ENCODE peak calls at places on chromosomes 4 and X, in eight cellular contexts. One of them, this sample, is unnamed.

GRCh38 chr4:165379662-165380061 is 854 bp downstream of the CPE start:
- DNase-seq in NCI-H774: no peak
- DNase-seq in cardiac fibroblast: peak
- DNase-seq in M059J: no peak
- DNase-seq in posterior cingulate gyrus: no peak
- DNase-seq in renal cortical epithelial cell: no peak
- DNase-seq in lower lobe of right lung: no peak
- DNase-seq in amniotic stem cell: no peak
- DNase-seq in this sample: no peak

GRCh38 chr4:8403981-8404380 is 36.5 kb downstream of the ACOX3 start:
- DNase-seq in NCI-H774: no peak
- DNase-seq in posterior cingulate gyrus: no peak
- DNase-seq in amniotic stem cell: no peak
- DNase-seq in lower lobe of right lung: peak
- DNase-seq in renal cortical epithelial cell: no peak
- DNase-seq in cardiac fibroblast: no peak
- DNase-seq in M059J: no peak
- DNase-seq in this sample: no peak

GRCh38 chr4:112916868-112917267 is 132.6 kb upstream of the ANK2 start:
- DNase-seq in posterior cingulate gyrus: no peak
- DNase-seq in renal cortical epithelial cell: no peak
- DNase-seq in amniotic stem cell: no peak
- DNase-seq in cardiac fibroblast: peak
- DNase-seq in NCI-H774: no peak
- DNase-seq in M059J: peak
- DNase-seq in lower lobe of right lung: no peak
- DNase-seq in this sample: no peak

GRCh38 chr4:38855466-38855865 is 1.2 kb downstream of the TLR6 start:
- DNase-seq in renal cortical epithelial cell: no peak
- DNase-seq in NCI-H774: peak
- DNase-seq in lower lobe of right lung: no peak
- DNase-seq in cardiac fibroblast: no peak
- DNase-seq in amniotic stem cell: no peak
- DNase-seq in posterior cingulate gyrus: no peak
- DNase-seq in M059J: peak
- DNase-seq in this sample: no peak

GRCh38 chr4:5940470-5941203 is 47.8 kb upstream of the CRMP1 start:
- DNase-seq in NCI-H774: peak
- DNase-seq in renal cortical epithelial cell: peak
- DNase-seq in M059J: no peak
- DNase-seq in posterior cingulate gyrus: no peak
- DNase-seq in amniotic stem cell: no peak
- DNase-seq in cardiac fibroblast: peak
- DNase-seq in lower lobe of right lung: no peak
- DNase-seq in this sample: no peak

GRCh38 chr4:7298601-7299000 is 106.3 kb downstream of the SORCS2 start:
- DNase-seq in renal cortical epithelial cell: no peak
- DNase-seq in posterior cingulate gyrus: no peak
- DNase-seq in M059J: no peak
- DNase-seq in NCI-H774: no peak
- DNase-seq in lower lobe of right lung: no peak
- DNase-seq in amniotic stem cell: no peak
- DNase-seq in cardiac fibroblast: no peak
- DNase-seq in this sample: no peak

GRCh38 chr4:8913858-8914460 is 42.3 kb upstream of the HMX1 start:
- DNase-seq in M059J: no peak
- DNase-seq in amniotic stem cell: no peak
- DNase-seq in posterior cingulate gyrus: peak
- DNase-seq in lower lobe of right lung: no peak
- DNase-seq in NCI-H774: no peak
- DNase-seq in renal cortical epithelial cell: no peak
- DNase-seq in cardiac fibroblast: no peak
- DNase-seq in this sample: no peak

GRCh38 chr4:81807927-81808672 is 336.4 kb upstream of the RASGEF1B start:
- DNase-seq in NCI-H774: peak
- DNase-seq in posterior cingulate gyrus: no peak
- DNase-seq in amniotic stem cell: no peak
- DNase-seq in M059J: no peak
- DNase-seq in lower lobe of right lung: no peak
- DNase-seq in cardiac fibroblast: peak
- DNase-seq in renal cortical epithelial cell: no peak
- DNase-seq in this sample: no peak

GRCh38 chrX:41381685-41382084 is 47.7 kb downstream of the DDX3X start:
- DNase-seq in cardiac fibroblast: peak
- DNase-seq in NCI-H774: no peak
- DNase-seq in amniotic stem cell: peak
- DNase-seq in renal cortical epithelial cell: peak
- DNase-seq in lower lobe of right lung: peak
- DNase-seq in M059J: peak
- DNase-seq in posterior cingulate gyrus: no peak
- DNase-seq in this sample: no peak